ENCODE peak calls at places on chromosome 13, in eight cellular contexts. Z, D, Q, V, Y, E, N and I are unnamed samples.

GRCh38 chr13:92657565-92657964 is 569.0 kb upstream of the GPC6 start:
- DNase-seq in Z (peak; percentile 75), D (no peak), Q (no peak), V (no peak), Y (no peak), E (peak; percentile 1), N (no peak), I (no peak)

GRCh38 chr13:36543671-36544070 is 111.4 kb downstream of the CCNA1 start:
- DNase-seq in Z (no peak), D (no peak), Q (no peak), V (no peak), Y (no peak), E (no peak), N (no peak), I (no peak)

GRCh38 chr13:30479590-30480219 is 14.0 kb upstream of the HMGB1 start:
- DNase-seq in Z (no peak), D (no peak), Q (no peak), V (no peak), Y (no peak), E (no peak), N (no peak), I (no peak)

GRCh38 chr13:49214917-49215376 is 5.2 kb upstream of the MLNR start:
- DNase-seq in Z (peak; percentile 22), D (no peak), Q (peak; percentile 54), V (no peak), Y (peak; percentile 31), E (peak; percentile 6), N (no peak), I (peak; percentile 23)

GRCh38 chr13:27599845-27600553 is 20.3 kb downstream of the LNX2 start:
- DNase-seq in Z (peak; percentile 84), D (peak; percentile 78), Q (no peak), V (no peak), Y (peak; percentile 36), E (peak; percentile 67), N (peak; percentile 61), I (peak; percentile 75)

GRCh38 chr13:104385409-104385808 is 1319.2 kb upstream of the SLC10A2 start:
- DNase-seq in Z (peak; percentile 77), D (peak; percentile 9), Q (no peak), V (no peak), Y (no peak), E (peak; percentile 56), N (no peak), I (peak; percentile 80)

GRCh38 chr13:47426126-47426849 is 529.4 kb upstream of the HTR2A start:
- DNase-seq in Z (peak; percentile 92), D (peak; percentile 88), Q (no peak), V (no peak), Y (no peak), E (peak; percentile 86), N (no peak), I (peak; percentile 61)

GRCh38 chr13:74695021-74695800 is 561.0 kb upstream of the KLF12 start:
- DNase-seq in Z (peak; percentile 24), D (no peak), Q (no peak), V (no peak), Y (no peak), E (no peak), N (no peak), I (no peak)

GRCh38 chr13:20718958-20719566 is 15.6 kb downstream of the IL17D start:
- DNase-seq in Z (no peak), D (no peak), Q (no peak), V (no peak), Y (no peak), E (no peak), N (no peak), I (no peak)

GRCh38 chr13:26184791-26185250 is 37.3 kb downstream of the RNF6 start:
- DNase-seq in Z (peak; percentile 89), D (peak; percentile 79), Q (peak; percentile 79), V (no peak), Y (peak; percentile 68), E (peak; percentile 74), N (peak; percentile 17), I (peak; percentile 82)

GRCh38 chr13:41407380-41407779 is 50.0 kb upstream of the RGCC start:
- DNase-seq in Z (no peak), D (no peak), Q (no peak), V (no peak), Y (no peak), E (peak; percentile 63), N (no peak), I (peak; percentile 50)

GRCh38 chr13:97234742-97235141 is 12.6 kb downstream of the MBNL2 start:
- DNase-seq in Z (no peak), D (no peak), Q (no peak), V (no peak), Y (no peak), E (no peak), N (no peak), I (no peak)

GRCh38 chr13:43516401-43516826 is 270.4 kb downstream of the ENOX1 start:
- DNase-seq in Z (peak; percentile 73), D (peak; percentile 96), Q (no peak), V (no peak), Y (no peak), E (peak; percentile 58), N (peak; percentile 78), I (no peak)

GRCh38 chr13:93700115-93700514 is 473.5 kb downstream of the GPC6 start:
- DNase-seq in Z (peak; percentile 65), D (peak; percentile 19), Q (no peak), V (no peak), Y (no peak), E (peak; percentile 79), N (no peak), I (no peak)

GRCh38 chr13:83824561-83824960 is 57.7 kb downstream of the SLITRK1 start:
- DNase-seq in Z (no peak), D (no peak), Q (peak; percentile 37), V (peak; percentile 48), Y (no peak), E (no peak), N (no peak), I (no peak)

GRCh38 chr13:70386919-70387318 is 278.7 kb upstream of the KLHL1 start:
- DNase-seq in Z (no peak), D (no peak), Q (no peak), V (peak; percentile 64), Y (no peak), E (no peak), N (no peak), I (no peak)

GRCh38 chr13:93260591-93260990 is 34.0 kb downstream of the GPC6 start:
- DNase-seq in Z (peak; percentile 54), D (peak; percentile 43), Q (no peak), V (no peak), Y (no peak), E (peak; percentile 44), N (no peak), I (peak; percentile 34)

DNA sequence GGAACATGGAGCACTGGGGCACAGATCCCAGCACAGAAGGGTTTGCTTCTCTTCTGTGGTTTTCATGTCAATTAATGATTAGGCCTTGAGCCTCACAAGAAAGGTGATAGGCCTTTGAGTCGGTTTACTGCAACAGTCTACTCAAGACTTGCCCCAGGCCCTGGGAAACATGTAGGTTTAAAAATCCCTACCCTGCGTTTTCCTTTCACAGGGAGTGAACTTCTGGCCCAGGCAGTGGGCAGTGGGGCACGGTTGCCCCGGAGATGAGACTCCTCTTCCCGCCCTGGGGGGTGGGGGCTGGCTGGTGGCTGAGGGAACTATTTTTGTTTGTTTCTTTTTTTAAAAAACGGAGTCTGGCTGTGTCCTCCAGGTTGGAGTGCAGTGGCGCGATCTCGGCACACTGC is 597 bp upstream of the SPATA13 start:
- DNase-seq in Z (no peak), D (no peak), Q (no peak), V (no peak), Y (peak; percentile 11), E (no peak), N (no peak), I (no peak)
- H3K4me3 ChIP-seq in Z (peak overlapping the region; percentile 76), D (peak overlapping the region; percentile 80), Q (peak overlapping the region; percentile 19), V (no peak overlapping the region), Y (peak overlapping the region; percentile 69), E (peak overlapping the region; percentile 13), N (peak overlapping the region; percentile 88), I (peak overlapping the region; percentile 70)

DNA sequence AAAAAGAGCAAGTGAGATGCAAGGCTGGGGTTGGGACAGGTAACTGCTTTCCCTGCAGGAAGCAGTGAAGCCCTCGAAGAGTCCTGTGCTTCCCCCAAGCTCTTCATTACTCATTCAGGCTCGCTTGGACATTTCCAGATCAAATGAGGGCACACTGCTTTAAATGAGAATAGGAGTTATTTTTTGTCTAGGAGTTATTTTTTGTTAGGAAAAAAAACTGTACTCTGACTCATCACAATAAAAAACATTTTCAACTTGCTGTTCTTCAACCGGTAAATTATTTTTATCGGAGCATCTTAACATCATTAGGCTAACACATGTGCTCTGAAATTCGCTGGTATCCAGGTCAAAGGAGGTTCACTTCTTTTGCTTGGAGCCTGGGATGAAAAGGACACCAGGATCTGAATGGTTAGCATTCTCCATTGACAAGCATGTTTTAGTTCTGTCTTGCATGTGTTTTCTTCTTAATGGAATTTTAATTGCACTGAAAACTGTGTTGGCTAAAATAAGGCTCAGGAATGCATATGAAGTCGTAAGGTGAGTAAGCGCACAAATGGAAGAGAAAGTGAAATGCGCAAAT is 80.7 kb upstream of the STK24 start:
- DNase-seq in Z (no peak), D (no peak), Q (no peak), V (no peak), Y (no peak), E (no peak), N (peak; percentile 13), I (no peak)
- H3K4me3 ChIP-seq in Z (no peak overlapping the region), D (no peak overlapping the region), Q (no peak overlapping the region), V (no peak overlapping the region), Y (no peak overlapping the region), E (no peak overlapping the region), N (no peak overlapping the region), I (no peak overlapping the region)

DNA sequence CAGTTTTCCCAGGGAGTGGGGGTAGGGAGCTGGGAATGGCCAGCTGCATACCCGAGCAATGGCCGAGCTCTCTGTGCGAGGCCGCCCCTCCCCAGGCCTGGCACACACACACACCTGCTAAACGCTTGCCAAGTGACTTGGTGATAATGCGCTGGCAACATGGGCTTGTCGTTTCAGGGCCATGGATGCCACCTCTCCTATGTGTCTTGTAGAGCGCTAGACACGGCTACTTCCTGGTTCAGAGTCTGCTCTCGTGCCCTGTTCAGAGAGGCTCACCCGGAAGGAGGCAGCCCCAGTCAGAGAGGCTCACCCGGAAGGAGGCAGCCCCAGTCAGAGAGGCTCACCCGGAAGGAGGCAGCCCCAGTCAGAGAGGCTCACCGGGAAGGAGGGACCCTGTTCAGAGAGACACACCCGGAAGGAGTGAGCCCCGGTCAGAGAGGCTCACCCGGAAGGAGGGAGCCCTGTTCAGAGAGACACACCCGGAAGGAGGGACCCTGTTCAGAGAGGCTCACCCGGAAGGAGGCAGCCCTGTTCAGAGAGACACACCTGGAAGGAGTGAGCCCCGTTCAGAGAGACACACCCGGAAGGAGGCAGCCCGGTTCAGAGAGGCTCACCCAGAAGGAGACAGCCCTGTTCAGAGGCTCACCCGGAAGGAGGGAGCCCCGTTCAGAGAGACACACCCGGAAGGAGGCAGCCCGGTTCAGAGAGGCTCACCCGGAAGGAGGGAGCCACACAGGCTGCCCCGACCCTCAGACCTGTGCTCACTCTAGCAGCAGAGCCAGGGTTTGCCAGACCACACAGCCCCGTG is 4.2 kb downstream of the ADPRHL1 start:
- DNase-seq in Z (no peak), D (peak; percentile 79), Q (peak; percentile 87), V (no peak), Y (peak; percentile 96), E (no peak), N (no peak), I (peak; percentile 57)
- H3K4me3 ChIP-seq in Z (no peak overlapping the region), D (peak overlapping the region; percentile 66), Q (no peak overlapping the region), V (no peak overlapping the region), Y (peak overlapping the region; percentile 66), E (no peak overlapping the region), N (peak overlapping the region; percentile 30), I (peak overlapping the region; percentile 31)

DNA sequence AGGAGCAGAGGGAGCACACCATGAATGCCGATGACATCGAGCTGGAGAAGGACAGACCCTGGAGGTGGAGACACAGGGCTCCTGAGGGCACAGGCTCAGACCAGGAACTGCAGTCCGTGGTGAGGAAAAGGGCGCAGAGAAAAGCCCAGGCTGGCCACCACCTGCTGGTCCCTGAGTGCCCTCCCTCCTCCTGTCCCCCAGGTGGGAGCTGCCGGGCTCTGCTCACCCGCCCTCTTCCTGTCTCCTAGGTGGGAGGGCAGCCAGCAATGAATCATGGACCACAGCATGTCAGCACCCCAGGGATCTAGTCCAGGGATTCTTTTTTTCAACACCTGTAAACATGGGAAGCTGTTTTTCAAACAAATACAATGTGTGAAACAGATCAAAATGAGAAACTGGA is 94.6 kb upstream of the ARHGEF7 start:
- DNase-seq in Z (no peak), D (no peak), Q (no peak), V (no peak), Y (no peak), E (no peak), N (no peak), I (no peak)
- H3K4me3 ChIP-seq in Z (no peak overlapping the region), D (no peak overlapping the region), Q (no peak overlapping the region), V (no peak overlapping the region), Y (no peak overlapping the region), E (no peak overlapping the region), N (no peak overlapping the region), I (no peak overlapping the region)